ENCODE peak calls at places on chromosomes 4 and X, in five cellular contexts. A is IMR-90, V is H1, Q is neuronal stem cell, U is trophoblast cell. N is an unnamed sample.

GRCh38 chr4:82423245-82424054 is 6.8 kb downstream of the HNRNPDL start:
- DNase-seq in V (no peak), U (peak), Q (no peak), A (peak), N (peak)

GRCh38 chrX:6456196-6456595 is 78.7 kb downstream of the VCX3A start:
- DNase-seq in V (no peak), A (no peak), Q (no peak), U (no peak), N (no peak)

GRCh38 chr4:16157609-16158503 is 68.4 kb downstream of the TAPT1 start:
- DNase-seq in U (no peak), Q (peak), A (no peak), V (no peak), N (peak)

GRCh38 chr4:25654971-25655963 is at the start of gene SLC34A2:
- DNase-seq in V (peak), Q (peak), U (peak), A (no peak), N (no peak)

GRCh38 chr4:99144070-99144469 is at the start of gene ADH4:
- DNase-seq in U (no peak), Q (peak), A (peak), V (no peak), N (no peak)

GRCh38 chr4:122797405-122798094 is 29.1 kb upstream of the FGF2 start:
- DNase-seq in U (no peak), A (no peak), V (no peak), Q (no peak), N (no peak)

GRCh38 chr4:86640469-86640868 is 46.4 kb downstream of the PTPN13 start:
- DNase-seq in Q (no peak), V (no peak), U (no peak), A (peak), N (no peak)

GRCh38 chrX:110667706-110668105 is 127.9 kb downstream of the CHRDL1 start:
- DNase-seq in A (no peak), U (no peak), V (peak), Q (peak), N (no peak)

GRCh38 chr4:173370130-173370476 is 651 bp upstream of the SAP30 start:
- DNase-seq in V (peak), U (no peak), A (no peak), Q (no peak), N (no peak)

GRCh38 chr4:4625488-4625887 is 83.6 kb upstream of the STX18 start:
- DNase-seq in U (no peak), A (peak), Q (no peak), V (no peak), N (peak)

GRCh38 chrX:106247162-106247561 is 79.1 kb downstream of the PWWP3B start:
- DNase-seq in V (no peak), Q (no peak), U (no peak), A (no peak), N (peak)

GRCh38 chr4:168421671-168422070 is 58.6 kb downstream of the DDX60L start:
- DNase-seq in V (no peak), A (peak), U (peak), Q (no peak), N (no peak)

GRCh38 chrX:12804655-12805054 is 13.4 kb downstream of the PRPS2 start:
- DNase-seq in V (no peak), Q (no peak), U (no peak), A (no peak), N (no peak)

GRCh38 chr4:113835005-113835404 is 73.5 kb upstream of the CAMK2D start:
- DNase-seq in Q (no peak), U (no peak), A (peak), V (no peak), N (peak)

GRCh38 chrX:93673869-93674271 is at the start of gene FAM133A:
- DNase-seq in U (no peak), Q (no peak), A (peak), V (no peak), N (peak)

GRCh38 chrX:75603833-75604232 is 81.0 kb upstream of the ZDHHC15 start:
- DNase-seq in Q (no peak), A (peak), V (no peak), U (no peak), N (peak)

GRCh38 chr4:24489870-24490269 is 94.5 kb downstream of the DHX15 start:
- DNase-seq in U (no peak), V (no peak), A (no peak), Q (no peak), N (peak)

GRCh38 chr4:16278178-16278577 is 51.9 kb upstream of the TAPT1 start:
- DNase-seq in V (no peak), Q (no peak), A (no peak), U (no peak), N (no peak)

GRCh38 chr4:139761461-139761860 is 95.8 kb downstream of the MGST2 start:
- DNase-seq in A (peak), V (no peak), U (no peak), Q (no peak), N (peak)

GRCh38 chrX:3548743-3549441 is 164.6 kb downstream of the PRKX start:
- DNase-seq in Q (peak), A (peak), U (no peak), V (no peak), N (peak)

GRCh38 chr4:82643994-82644730 is 82.4 kb upstream of the TMEM150C start:
- DNase-seq in U (no peak), A (peak), Q (no peak), V (no peak), N (no peak)

GRCh38 chr4:10063544-10064300 is 42.4 kb upstream of the SLC2A9 start:
- DNase-seq in Q (peak), V (peak), U (peak), A (peak), N (peak)

GRCh38 chr4:98673282-98673644 is 14.9 kb upstream of the TSPAN5 start:
- DNase-seq in Q (no peak), V (no peak), A (no peak), U (no peak), N (peak)

GRCh38 chrX:154430916-154431315 is 2.4 kb downstream of the ATP6AP1 start:
- DNase-seq in Q (no peak), A (no peak), V (no peak), U (no peak), N (no peak)

GRCh38 chrX:17682259-17682658 is 55.0 kb upstream of the SCML1 start:
- DNase-seq in Q (no peak), A (no peak), U (no peak), V (no peak), N (no peak)

GRCh38 chr4:53962516-53963225 is 101.7 kb downstream of the CHIC2 start:
- DNase-seq in Q (peak), A (peak), U (no peak), V (no peak), N (peak)

GRCh38 chr4:184330008-184330400 is 112.3 kb upstream of the ENPP6 start:
- DNase-seq in Q (no peak), A (peak), V (no peak), U (peak), N (no peak)

GRCh38 chrX:47191331-47191730 is 2.3 kb upstream of the UBA1 start:
- DNase-seq in A (no peak), U (no peak), Q (no peak), V (peak), N (peak)

GRCh38 chr4:74546020-74546419 is 101.1 kb downstream of the AREG start:
- DNase-seq in V (no peak), U (peak), Q (no peak), A (no peak), N (peak)

GRCh38 chr4:112951362-112951962 is 98.0 kb upstream of the ANK2 start:
- DNase-seq in U (no peak), A (peak), V (no peak), Q (no peak), N (peak)

GRCh38 chr4:94577136-94577535 is 125.4 kb downstream of the PDLIM5 start:
- DNase-seq in V (no peak), A (peak), Q (peak), U (no peak), N (peak)

GRCh38 chrX:40156472-40157227 is 58.9 kb upstream of the BCOR start:
- DNase-seq in Q (no peak), U (no peak), A (no peak), V (peak), N (peak)

GRCh38 chr4:20662851-20663250 is 37.4 kb upstream of the PACRGL start:
- DNase-seq in U (no peak), Q (no peak), V (no peak), A (peak), N (no peak)

GRCh38 chrX:12704706-12705105 is 86.5 kb upstream of the PRPS2 start:
- DNase-seq in V (no peak), Q (no peak), U (no peak), A (no peak), N (no peak)

GRCh38 chrX:103398321-103398937 is 22.1 kb downstream of the BEX3 start:
- DNase-seq in U (no peak), V (no peak), A (peak), Q (no peak), N (peak)

GRCh38 chr4:94084155-94084554 is 123.5 kb upstream of the SMARCAD1 start:
- DNase-seq in U (no peak), A (no peak), Q (no peak), V (no peak), N (no peak)

GRCh38 chr4:1055721-1056590 is 44.5 kb downstream of the FGFRL1 start:
- DNase-seq in Q (no peak), A (peak), V (no peak), U (no peak), N (peak)

GRCh38 chr4:48127882-48128394 is 6.1 kb downstream of the TXK start:
- DNase-seq in A (peak), Q (peak), U (peak), V (peak), N (peak)

GRCh38 chrX:44785652-44786051 is 58.2 kb upstream of the DUSP21 start:
- DNase-seq in Q (no peak), A (peak), V (no peak), U (no peak), N (no peak)

GRCh38 chr4:98614655-98615054 is 43.8 kb downstream of the TSPAN5 start:
- DNase-seq in Q (no peak), A (no peak), U (no peak), V (no peak), N (no peak)

GRCh38 chr4:80232707-80233370 is 33.6 kb upstream of the FGF5 start:
- DNase-seq in V (no peak), A (no peak), Q (no peak), U (no peak), N (no peak)
- H3K4me3 ChIP-seq in V (no peak), A (no peak), Q (no peak), U (no peak), N (no peak)

DNA sequence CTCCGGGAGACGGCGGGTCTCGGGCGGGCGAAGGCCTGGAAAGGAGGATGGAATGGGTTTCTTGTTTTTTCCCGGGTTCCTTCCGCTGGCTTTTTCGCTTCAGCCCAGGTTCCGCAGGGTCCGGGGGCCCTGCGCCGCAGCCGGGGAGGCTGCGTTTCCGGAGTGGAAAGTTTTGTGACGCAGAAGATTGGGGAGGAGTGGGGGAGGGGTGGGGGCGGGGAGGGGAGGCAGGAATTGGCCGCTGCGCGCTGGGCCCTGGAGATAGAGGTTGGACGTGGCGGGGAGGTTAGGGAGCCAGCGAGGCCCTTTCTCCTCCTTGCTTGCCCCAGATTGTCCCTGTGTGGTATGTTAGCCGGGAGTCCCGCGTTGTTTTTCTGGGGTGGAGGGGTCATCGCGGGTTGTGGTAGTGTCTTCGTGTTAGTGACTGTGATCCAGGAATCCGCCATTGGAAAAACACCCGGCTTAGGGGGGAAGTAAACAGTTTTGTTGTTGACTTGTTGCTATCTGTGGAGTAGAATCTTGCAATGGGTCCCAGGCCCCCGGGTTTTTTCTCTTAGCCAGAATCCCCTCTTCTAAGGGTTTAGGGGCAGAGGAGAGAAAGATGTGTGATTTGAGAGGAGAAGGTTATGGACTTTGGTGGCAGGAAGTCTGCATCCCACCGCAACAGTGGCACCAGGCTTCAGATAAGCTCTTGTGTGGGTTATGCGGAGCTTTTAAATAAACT is 1.1 kb downstream of the DDX3X start:
- DNase-seq in U (no peak), Q (no peak), V (no peak), A (peak), N (peak)
- H4K91ac ChIP-seq in U (peak), Q (no peak), V (peak), A (peak), N (peak)

DNA sequence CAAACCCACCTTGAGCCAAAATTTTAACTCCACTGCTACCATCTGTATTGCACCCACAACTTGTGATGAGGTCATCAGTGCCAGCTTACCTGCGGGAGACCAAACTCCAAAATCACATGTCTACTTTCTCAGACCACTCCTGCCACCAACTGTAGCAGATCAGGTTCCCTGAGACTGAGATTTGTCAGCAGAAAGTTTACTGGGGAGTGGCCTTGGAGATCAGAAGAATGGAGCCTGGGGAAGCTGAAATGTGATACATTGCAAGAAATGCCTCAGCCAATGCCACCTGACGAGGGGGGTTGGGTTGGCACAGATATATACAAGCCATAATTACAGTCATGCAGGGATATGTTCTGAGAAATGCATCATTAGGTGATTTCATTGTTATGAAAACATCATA is 19.1 kb downstream of the HAUS3 start:
- DNase-seq in Q (no peak), A (no peak), U (no peak), V (no peak), N (no peak)
- H3K23ac ChIP-seq in Q (no peak), A (no peak), U (no peak), V (no peak), N (no peak)

GRCh38 chrX:7925867-7926472 is 1.2 kb downstream of the PNPLA4 start:
- DNase-seq in V (peak), U (peak), A (peak), Q (peak), N (peak)
- H3K4me3 ChIP-seq in V (peak), U (no peak), A (no peak), Q (no peak), N (peak)

GRCh38 chr4:124884316-124884715 is 171.8 kb upstream of the ANKRD50 start:
- DNase-seq in U (no peak), V (no peak), A (no peak), Q (no peak), N (no peak)
- H4K91ac ChIP-seq in U (no peak), V (no peak), A (no peak), Q (no peak), N (no peak)

GRCh38 chrX:71650333-71650969 is 16.9 kb upstream of the LOC101059915 start:
- DNase-seq in A (no peak), V (no peak), Q (no peak), U (no peak), N (no peak)

GRCh38 chrX:71657267-71657666 is 10.1 kb upstream of the LOC101059915 start:
- DNase-seq in U (no peak), V (no peak), A (no peak), Q (no peak), N (no peak)

GRCh38 chrX:71653344-71653743 is 14.0 kb upstream of the LOC101059915 start:
- DNase-seq in V (no peak), A (no peak), Q (no peak), U (no peak), N (no peak)

DNA sequence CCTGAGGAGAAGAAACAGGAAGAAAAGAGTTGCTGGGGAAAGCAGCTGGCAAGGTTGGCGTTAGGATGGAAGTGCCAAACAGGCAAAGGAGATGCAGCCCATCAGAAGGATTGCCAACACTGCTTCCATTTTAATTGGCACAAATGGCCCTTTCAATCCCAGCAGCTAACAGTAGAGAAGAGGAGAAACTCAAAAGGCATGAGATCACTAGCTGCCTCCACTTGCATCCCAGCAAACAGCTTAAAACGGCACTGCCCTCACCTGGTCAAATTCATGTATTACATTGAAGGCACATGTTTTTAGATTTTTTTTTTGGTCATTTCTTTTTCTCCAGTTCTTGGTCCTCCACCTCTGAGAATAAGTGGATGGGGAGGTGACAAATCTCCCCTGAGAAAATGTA is 14.9 kb upstream of the LOC101059915 start:
- DNase-seq in V (peak), A (peak), Q (peak), U (peak), N (peak)
- H3K23ac ChIP-seq in V (no peak), A (no peak), Q (no peak), U (no peak), N (no peak)

DNA sequence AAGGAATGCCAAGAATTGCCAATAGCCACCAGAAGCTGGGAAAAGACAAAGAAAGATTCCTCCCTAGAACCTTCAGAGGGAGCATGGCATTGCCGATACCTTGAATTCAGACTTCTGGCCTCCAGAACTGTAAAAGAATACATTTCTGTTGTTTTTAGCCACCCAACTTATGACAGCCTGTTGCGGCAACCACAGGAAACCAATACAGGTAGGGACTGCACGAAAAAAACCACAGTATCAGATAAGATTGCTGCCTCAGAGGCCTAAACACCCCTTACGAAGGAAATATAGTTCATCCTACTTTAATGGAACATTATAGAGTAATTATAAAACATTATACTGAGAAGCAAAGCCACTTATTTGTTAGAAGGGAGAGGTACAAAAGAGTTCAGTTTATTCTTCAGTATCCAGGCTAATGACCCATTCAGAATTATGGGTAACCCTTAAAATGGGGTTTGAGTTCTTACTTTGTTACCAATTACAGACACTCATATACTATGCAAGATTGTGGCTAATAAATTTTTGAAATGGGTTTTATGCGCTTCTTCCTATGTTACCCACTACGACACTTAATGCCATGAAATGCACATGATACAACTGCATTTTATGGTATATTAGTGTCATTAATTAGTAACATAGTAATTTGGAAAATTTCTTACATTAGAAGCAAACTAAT is 37.4 kb upstream of the SMIM10L2A start:
- DNase-seq in V (no peak), U (no peak), A (no peak), Q (no peak), N (no peak)
- H3K4me3 ChIP-seq in V (no peak), U (no peak), A (no peak), Q (no peak), N (no peak)

GRCh38 chrX:70432936-70433847 is 10.1 kb downstream of the GDPD2 start:
- DNase-seq in Q (no peak), U (no peak), V (no peak), A (no peak), N (no peak)

GRCh38 chrX:70436380-70436779 is 8.3 kb upstream of the DLG3 start:
- DNase-seq in V (peak), Q (no peak), A (no peak), U (no peak), N (peak)

GRCh38 chrX:70433848-70434351 is 10.7 kb upstream of the DLG3 start:
- DNase-seq in V (peak), Q (peak), A (peak), U (peak), N (peak)

GRCh38 chrX:70434352-70434866 is 10.2 kb upstream of the DLG3 start:
- DNase-seq in U (peak), Q (peak), V (peak), A (peak), N (peak)

DNA sequence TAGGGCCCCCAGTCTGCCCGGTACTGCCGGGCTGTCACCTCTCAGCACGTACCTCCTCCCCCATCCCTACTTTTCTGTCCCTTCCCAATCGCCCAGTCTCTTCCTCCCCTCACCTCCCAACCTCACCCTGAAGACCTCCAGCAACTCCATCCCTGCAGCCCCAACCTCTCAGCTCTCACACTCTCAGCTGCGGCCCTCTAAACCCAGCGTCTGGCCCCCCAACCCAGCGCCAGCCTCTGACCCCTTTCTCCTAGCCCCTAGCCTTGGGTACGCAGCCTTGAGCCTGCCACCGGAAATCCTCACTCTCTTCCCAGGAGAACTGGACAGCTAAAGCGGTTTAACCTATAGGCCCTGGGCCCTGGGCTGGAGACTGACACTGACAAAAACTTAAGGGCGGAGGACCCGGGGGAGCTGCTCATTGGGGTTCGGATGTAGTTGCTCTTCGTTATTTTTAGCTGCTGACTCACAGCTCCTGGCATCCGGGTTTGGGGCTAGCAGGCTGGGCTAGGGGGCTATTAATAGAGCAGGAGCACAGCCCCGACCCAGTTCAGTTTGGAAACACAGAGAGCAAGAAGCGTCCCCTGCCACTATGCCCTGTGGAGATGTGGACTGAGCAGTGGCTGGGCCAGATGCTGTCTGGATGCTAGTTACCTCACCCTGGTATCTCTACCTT is 9.6 kb upstream of the DLG3 start:
- DNase-seq in V (no peak), A (peak), U (no peak), Q (no peak), N (peak)
- H4K91ac ChIP-seq in V (no peak), A (peak), U (peak), Q (no peak), N (no peak)

N was measured in mesenchymal stem cell.